ENCODE peak calls at places on chromosomes 5 and 9, in five cellular contexts. F, P, H, J and Q are unnamed samples.

GRCh38 chr9:115393976-115394775 is 276.2 kb upstream of the TNC start:
- DNase-seq in F (no peak), H (no peak), P (no peak), J (no peak), Q (no peak)

GRCh38 chr5:176716320-176716719 is 69.0 kb downstream of the TSPAN17 start:
- DNase-seq in P (no peak), F (peak), J (no peak), H (no peak), Q (no peak)

GRCh38 chr5:169914766-169915165 is 65.5 kb downstream of the INSYN2B start:
- DNase-seq in P (no peak), J (no peak), F (no peak), H (no peak), Q (no peak)

GRCh38 chr9:69325409-69326212 is 596 bp downstream of the ENTREP1 start:
- DNase-seq in F (peak), J (no peak), P (no peak), H (no peak), Q (no peak)

GRCh38 chr5:131630208-131630962 is 4.6 kb downstream of the RAPGEF6 start:
- DNase-seq in J (no peak), F (no peak), P (no peak), H (no peak), Q (peak)

GRCh38 chr5:6743161-6743560 is 29.9 kb downstream of the TENT4A start:
- DNase-seq in J (no peak), P (no peak), H (no peak), F (no peak), Q (no peak)

GRCh38 chr9:70412678-70413426 is 1.6 kb downstream of the KLF9 start:
- DNase-seq in J (no peak), P (no peak), H (no peak), F (peak), Q (peak)

GRCh38 chr5:132812949-132813598 is at the start of gene SOWAHA:
- DNase-seq in P (no peak), J (no peak), F (no peak), H (no peak), Q (no peak)

GRCh38 chr5:15383021-15383420 is 117.0 kb upstream of the FBXL7 start:
- DNase-seq in J (no peak), P (no peak), H (no peak), F (no peak), Q (no peak)

GRCh38 chr9:126325779-126326178 is 850 bp upstream of the MVB12B start:
- DNase-seq in H (no peak), J (no peak), F (peak), P (no peak), Q (no peak)

GRCh38 chr5:31534527-31535046 is 2.5 kb downstream of the C5orf22 start:
- DNase-seq in J (no peak), F (no peak), P (no peak), H (no peak), Q (peak)

GRCh38 chr9:69476797-69477196 is 151.8 kb downstream of the ENTREP1 start:
- DNase-seq in F (no peak), J (no peak), H (no peak), P (no peak), Q (no peak)

GRCh38 chr5:62653001-62653863 is 74.6 kb downstream of the LRRC70 start:
- DNase-seq in J (no peak), F (no peak), P (no peak), H (no peak), Q (peak)

GRCh38 chr5:123582570-123583293 is 70.8 kb downstream of the CSNK1G3 start:
- DNase-seq in P (no peak), H (no peak), J (no peak), F (no peak), Q (no peak)

GRCh38 chr5:169648725-169649124 is 11.7 kb downstream of the DOCK2 start:
- DNase-seq in P (no peak), J (no peak), H (no peak), F (no peak), Q (no peak)

GRCh38 chr5:603081-603998 is 8.8 kb upstream of the CEP72 start:
- DNase-seq in P (no peak), J (no peak), F (no peak), H (no peak), Q (no peak)

GRCh38 chr5:111197523-111197922 is 26.7 kb upstream of the CAMK4 start:
- DNase-seq in J (no peak), H (no peak), P (no peak), F (peak), Q (peak)

GRCh38 chr5:2219149-2219776 is 336.5 kb upstream of the IRX4 start:
- DNase-seq in J (no peak), F (no peak), H (no peak), P (no peak), Q (no peak)

GRCh38 chr5:68067353-68067752 is 148.2 kb upstream of the PIK3R1 start:
- DNase-seq in J (no peak), P (no peak), H (no peak), F (no peak), Q (no peak)

GRCh38 chr5:76733049-76733417 is 17.1 kb downstream of the F2R start:
- DNase-seq in P (no peak), H (no peak), J (peak), F (no peak), Q (no peak)

GRCh38 chr5:178460598-178461425 is 129.4 kb downstream of the COL23A1 start:
- DNase-seq in F (peak), H (peak), P (peak), J (no peak), Q (peak)

GRCh38 chr5:150623878-150624216 is 16.6 kb upstream of the SYNPO start:
- DNase-seq in P (no peak), J (no peak), H (no peak), F (no peak), Q (no peak)

GRCh38 chr5:66861402-66861801 is 265.2 kb downstream of the MAST4 start:
- DNase-seq in J (no peak), F (no peak), H (no peak), P (no peak), Q (no peak)

GRCh38 chr5:128163991-128164390 is 80.4 kb downstream of the SLC12A2 start:
- DNase-seq in J (no peak), F (no peak), P (no peak), H (no peak), Q (no peak)

GRCh38 chr5:172482156-172483020 is 28.1 kb upstream of the SH3PXD2B start:
- DNase-seq in F (no peak), H (no peak), P (no peak), J (no peak), Q (no peak)

GRCh38 chr5:77972545-77973252 is 196.6 kb upstream of the TBCA start:
- DNase-seq in P (no peak), H (no peak), F (peak), J (no peak), Q (no peak)

GRCh38 chr5:7250004-7250403 is 145.9 kb upstream of the ADCY2 start:
- DNase-seq in F (no peak), J (no peak), P (no peak), H (no peak), Q (no peak)

GRCh38 chr5:31502506-31502905 is 29.4 kb downstream of the DROSHA start:
- DNase-seq in H (no peak), P (no peak), J (no peak), F (no peak), Q (no peak)

GRCh38 chr9:7791364-7791763 is 8.2 kb downstream of the DMAC1 start:
- DNase-seq in H (no peak), J (no peak), P (no peak), F (no peak), Q (no peak)

GRCh38 chr9:134379774-134380431 is 53.6 kb downstream of the RXRA start:
- DNase-seq in P (no peak), J (no peak), H (no peak), F (no peak), Q (no peak)

DNA sequence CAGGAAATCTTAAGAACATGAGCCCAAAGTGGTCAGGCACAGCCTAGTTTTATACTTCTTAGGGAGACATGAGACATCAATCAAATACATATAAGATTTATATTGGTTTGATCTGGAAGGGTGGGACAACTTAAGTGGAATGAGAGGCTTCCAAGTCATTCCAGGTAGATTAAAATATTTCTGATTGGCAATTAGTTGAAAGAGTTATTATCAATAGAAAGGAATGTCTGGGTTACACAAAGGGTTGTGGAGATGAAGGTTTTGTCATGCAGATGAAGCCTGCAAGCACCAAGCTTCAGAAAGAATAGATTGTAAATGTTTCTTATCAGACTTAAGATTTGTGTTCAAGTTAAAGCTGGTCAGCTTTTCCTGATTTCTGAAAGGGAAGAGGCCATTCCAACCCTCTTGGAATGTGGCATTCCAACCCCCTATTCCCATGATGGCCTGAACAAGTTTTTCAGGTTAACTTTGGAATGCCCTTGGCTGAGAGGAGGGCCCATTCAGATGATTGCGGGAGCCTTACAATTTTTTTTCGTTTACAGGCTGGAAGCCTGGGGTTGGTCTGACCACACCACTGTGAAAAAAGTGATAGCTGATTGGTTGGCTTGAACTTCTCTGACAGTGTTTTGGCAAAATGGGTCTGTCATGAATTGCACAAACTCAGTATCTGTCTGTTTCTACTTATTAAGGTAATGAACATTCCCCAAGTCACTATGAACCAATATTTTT is 245.6 kb upstream of the RAI14 start:
- DNase-seq in F (no peak), P (peak), J (no peak), H (no peak), Q (no peak)
- TF ChIP-seq SIN3A in F (no peak), P (no peak), J (no peak), H (no peak), Q (no peak)

DNA sequence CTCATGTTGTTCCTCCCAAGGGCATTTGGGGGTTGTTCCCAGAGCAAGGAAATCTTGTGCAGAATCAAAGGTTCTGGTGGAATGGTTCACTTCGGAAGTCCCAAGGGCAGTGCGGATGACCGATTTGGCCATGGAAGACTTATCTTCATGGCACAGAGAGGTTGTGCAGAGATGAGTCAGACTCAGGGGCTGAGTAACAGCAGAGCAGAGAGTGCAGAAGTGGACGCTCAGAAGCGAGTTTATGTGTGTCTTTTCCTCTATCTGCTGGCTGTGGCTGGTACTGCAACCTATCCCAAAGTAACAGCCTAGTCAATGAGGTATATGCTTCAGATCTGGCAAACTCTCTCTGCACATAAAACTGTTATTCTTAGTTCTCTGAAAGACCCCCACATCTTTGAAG is 118.1 kb downstream of the DPYSL3 start:
- DNase-seq in J (no peak), H (peak), F (peak), P (no peak), Q (peak)
- TF ChIP-seq SIN3A in J (no peak), H (no peak), F (no peak), P (no peak), Q (no peak)

DNA sequence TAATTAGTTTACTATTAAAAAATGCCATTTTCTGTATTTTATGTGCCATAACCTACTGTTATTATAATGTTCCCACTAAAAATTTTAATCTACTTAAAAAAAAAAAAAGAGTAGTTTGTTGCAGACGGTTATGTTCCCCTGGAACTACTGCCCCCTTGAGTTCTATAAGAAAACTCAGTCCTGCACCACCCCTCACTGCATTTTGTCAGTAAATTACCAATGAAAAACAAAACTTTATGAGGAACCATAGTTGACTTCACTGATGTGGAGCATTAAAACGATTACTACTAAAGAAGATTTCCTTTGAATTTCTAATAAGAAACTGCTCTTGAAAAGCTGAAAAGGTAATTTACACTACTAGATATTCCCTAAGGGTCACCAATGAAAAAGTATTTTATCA is 288.7 kb downstream of the FBXL17 start:
- DNase-seq in J (no peak), P (no peak), F (peak), H (no peak), Q (no peak)
- TF ChIP-seq SIN3A in J (no peak), P (no peak), F (no peak), H (no peak), Q (no peak)

GRCh38 chr9:34584970-34585369 is 4.6 kb downstream of the CNTFR start:
- DNase-seq in F (no peak), J (no peak), H (no peak), P (no peak), Q (no peak)
- TF ChIP-seq SIN3A in F (no peak), J (no peak), H (no peak), P (no peak), Q (no peak)

GRCh38 chr9:592225-592624 is 249.3 kb upstream of the DMRT1 start:
- DNase-seq in J (no peak), F (no peak), P (no peak), H (no peak), Q (peak)
- TF ChIP-seq SIN3A in J (no peak), F (no peak), P (no peak), H (no peak), Q (no peak)

GRCh38 chr5:103394676-103395075 is 136.1 kb downstream of the MACIR start:
- DNase-seq in F (no peak), P (no peak), J (no peak), H (no peak), Q (no peak)

GRCh38 chr5:103391659-103392058 is 133.1 kb downstream of the MACIR start:
- DNase-seq in H (no peak), P (no peak), F (no peak), J (no peak), Q (no peak)

GRCh38 chr5:103389846-103390245 is 131.3 kb downstream of the MACIR start:
- DNase-seq in F (no peak), H (no peak), P (no peak), J (no peak), Q (no peak)

GRCh38 chr5:103389362-103389761 is 130.8 kb downstream of the MACIR start:
- DNase-seq in J (no peak), P (no peak), H (no peak), F (no peak), Q (no peak)

DNA sequence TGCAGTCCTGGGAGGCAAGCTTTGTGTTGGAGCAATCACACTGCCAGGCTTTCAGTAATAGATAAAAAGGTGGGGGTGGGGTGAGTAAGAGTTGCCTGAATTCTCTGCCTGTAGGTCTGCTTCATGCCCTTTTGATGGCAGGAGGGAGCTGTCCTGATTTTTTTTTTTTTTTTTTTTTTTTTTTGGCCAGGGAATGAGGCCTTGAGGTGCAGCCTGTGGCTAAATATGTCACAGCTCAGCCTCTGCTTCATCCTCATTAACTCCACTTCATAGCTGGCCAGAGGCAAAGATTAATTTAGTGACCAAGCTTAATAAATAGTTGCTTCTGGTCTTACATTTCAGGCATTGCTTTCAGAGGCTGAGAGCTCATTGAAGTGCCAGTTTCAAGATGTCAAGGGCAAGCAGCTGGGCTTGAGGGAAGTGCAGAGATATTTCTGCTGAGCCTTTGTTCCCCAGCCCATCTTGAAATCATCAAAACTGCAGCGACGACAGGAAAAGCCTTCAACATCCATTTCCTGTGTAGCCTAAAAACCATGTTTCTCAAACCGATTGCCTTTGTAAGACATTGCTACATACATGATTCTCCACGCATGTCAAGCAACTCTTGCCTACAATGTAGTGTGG is 134.7 kb downstream of the MACIR start:
- DNase-seq in F (no peak), H (no peak), P (no peak), J (peak), Q (no peak)
- TF ChIP-seq SIN3A in F (no peak), H (no peak), P (no peak), J (no peak), Q (no peak)